ENCODE peak calls at places on chromosomes 6 and 20, in four cellular contexts. L is activated CD8-positive, alpha-beta memory T cell treated with anti-CD3 and anti-CD28 coated beads for 48 hours; N is GM06990; O is neural progenitor cell. Y is an unnamed sample.
A peak's percentile ranks its signal among the peaks of the same experiment; 100 is the strongest.

GRCh38 chr6:129635396-129636164 is 74.4 kb downstream of the ARHGAP18 start:
- DNase-seq in L (no peak), N (no peak), O (no peak), Y (no peak)

GRCh38 chr6:41747256-41748101 is at the start of gene PGC:
- DNase-seq in L (no peak), N (no peak), O (no peak), Y (no peak)

GRCh38 chr6:39927159-39927558 is 7.1 kb downstream of the MOCS1 start:
- DNase-seq in L (no peak), N (no peak), O (no peak), Y (no peak)

GRCh38 chr20:62304331-62305148 is 1.7 kb downstream of the ADRM1 start:
- DNase-seq in L (no peak), N (no peak), O (no peak), Y (no peak)

GRCh38 chr6:14088600-14089168 is 28.9 kb upstream of the CD83 start:
- DNase-seq in L (no peak), N (no peak), O (no peak), Y (no peak)

GRCh38 chr6:73525546-73526330 is 4.9 kb upstream of the EEF1A1 start:
- DNase-seq in L (no peak), N (no peak), O (no peak), Y (no peak)

GRCh38 chr6:134714679-134715078 is 235.2 kb downstream of the ALDH8A1 start:
- DNase-seq in L (no peak), N (no peak), O (no peak), Y (no peak)

GRCh38 chr6:150043501-150044412 is 18.4 kb upstream of the RAET1L start:
- DNase-seq in L (no peak), N (no peak), O (no peak), Y (no peak)

GRCh38 chr6:27630727-27631613 is 158.1 kb upstream of the ZNF184 start:
- DNase-seq in L (peak; percentile 58), N (peak; percentile 78), O (peak; percentile 92), Y (peak; percentile 69)

GRCh38 chr6:26028212-26028752 is 58.9 kb upstream of the HFE start:
- DNase-seq in L (no peak), N (no peak), O (no peak), Y (no peak)

GRCh38 chr6:76230711-76231110 is 158.2 kb upstream of the IMPG1 start:
- DNase-seq in L (no peak), N (no peak), O (no peak), Y (no peak)

GRCh38 chr6:113439861-113440260 is 417.3 kb upstream of the MARCKS start:
- DNase-seq in L (no peak), N (no peak), O (peak; percentile 72), Y (no peak)

GRCh38 chr6:53615633-53616449 is 49.7 kb downstream of the KLHL31 start:
- DNase-seq in L (no peak), N (no peak), O (no peak), Y (no peak)

GRCh38 chr6:22873531-22874136 is 304.3 kb downstream of the HDGFL1 start:
- DNase-seq in L (no peak), N (no peak), O (no peak), Y (no peak)